ENCODE peak calls at places on chromosomes 2 and 18, in six cellular contexts. J, E, D, F, Z and N are unnamed samples.

GRCh38 chr2:41579811-41580210 is 468.0 kb upstream of the PKDCC start:
- DNase-seq in J (no peak), E (no peak), D (no peak), F (no peak), Z (no peak), N (peak)

GRCh38 chr2:68124321-68124720 is 33.4 kb upstream of the PNO1 start:
- DNase-seq in J (no peak), E (no peak), D (peak), F (no peak), Z (no peak), N (peak)

GRCh38 chr2:16665746-16666452 is at the start of gene CYRIA:
- DNase-seq in J (peak), E (no peak), D (no peak), F (peak), Z (peak), N (peak)

GRCh38 chr2:43050866-43051265 is 175.5 kb downstream of the ZFP36L2 start:
- DNase-seq in J (no peak), E (no peak), D (no peak), F (no peak), Z (no peak), N (no peak)

GRCh38 chr18:10353791-10354190 is 100.6 kb upstream of the APCDD1 start:
- DNase-seq in J (no peak), E (no peak), D (peak), F (no peak), Z (no peak), N (peak)

GRCh38 chr2:61017556-61018318 is at the start of the genes PEX13 and PUS10:
- DNase-seq in J (peak), E (no peak), D (no peak), F (peak), Z (peak), N (peak)

GRCh38 chr2:3527886-3528785 is 8.8 kb upstream of the ADI1 start:
- DNase-seq in J (no peak), E (no peak), D (no peak), F (peak), Z (no peak), N (no peak)

GRCh38 chr18:31116853-31117595 is 14.8 kb upstream of the DSC2 start:
- DNase-seq in J (no peak), E (no peak), D (no peak), F (no peak), Z (no peak), N (no peak)

GRCh38 chr2:233349005-233349998 is 5.0 kb upstream of the DGKD start:
- DNase-seq in J (no peak), E (peak), D (no peak), F (no peak), Z (peak), N (no peak)

GRCh38 chr18:52536039-52536438 is 196.0 kb downstream of the DCC start:
- DNase-seq in J (no peak), E (no peak), D (no peak), F (no peak), Z (no peak), N (no peak)

GRCh38 chr2:102619414-102620319 is at the start of gene SLC9A2:
- DNase-seq in J (peak), E (no peak), D (no peak), F (peak), Z (no peak), N (no peak)

GRCh38 chr2:3536682-3537632 is 17.6 kb upstream of the ADI1 start:
- DNase-seq in J (no peak), E (no peak), D (peak), F (peak), Z (peak), N (peak)

GRCh38 chr2:158756976-158757375 is 38.1 kb upstream of the DAPL1 start:
- DNase-seq in J (no peak), E (no peak), D (no peak), F (no peak), Z (no peak), N (no peak)

GRCh38 chr2:96538487-96539214 is 2.1 kb downstream of the ARID5A start:
- DNase-seq in J (peak), E (peak), D (no peak), F (peak), Z (peak), N (peak)

GRCh38 chr2:10297950-10298349 is 4.8 kb upstream of the HPCAL1 start:
- DNase-seq in J (peak), E (no peak), D (peak), F (no peak), Z (no peak), N (peak)

GRCh38 chr2:53859354-53860159 is at the start of gene GPR75:
- DNase-seq in J (no peak), E (no peak), D (peak), F (peak), Z (peak), N (peak)

GRCh38 chr2:129273266-129274037 is 706.0 kb upstream of the RAB6C start:
- DNase-seq in J (no peak), E (no peak), D (no peak), F (no peak), Z (no peak), N (no peak)

GRCh38 chr2:30480703-30481322 is 33.8 kb downstream of the LCLAT1 start:
- DNase-seq in J (no peak), E (no peak), D (no peak), F (no peak), Z (no peak), N (no peak)

GRCh38 chr2:83461135-83461534 is 997.9 kb downstream of the SUCLG1 start:
- DNase-seq in J (no peak), E (no peak), D (no peak), F (no peak), Z (no peak), N (no peak)

GRCh38 chr2:132547089-132547687 is 122.8 kb downstream of the LYPD1 start:
- DNase-seq in J (peak), E (no peak), D (peak), F (peak), Z (peak), N (peak)

GRCh38 chr2:26613241-26614204 is 27.6 kb downstream of the CIB4 start:
- DNase-seq in J (no peak), E (peak), D (peak), F (peak), Z (peak), N (no peak)

GRCh38 chr2:206092297-206092696 is 6.3 kb upstream of the INO80D start:
- DNase-seq in J (no peak), E (no peak), D (no peak), F (no peak), Z (no peak), N (no peak)

GRCh38 chr2:41941831-41942230 is 106.0 kb upstream of the PKDCC start:
- DNase-seq in J (no peak), E (no peak), D (no peak), F (no peak), Z (no peak), N (no peak)